ENCODE peak calls at places on chromosomes 3 and 15, in seven cellular contexts. A is RWPE1; M is lower lobe of right lung; S is fibroblast of mammary gland; R is CD4-positive, alpha-beta T cell; H is ovary; B is AG09309. G is an unnamed sample.

GRCh38 chr3:142849148-142849547 is 39.7 kb downstream of the PCOLCE2 start:
- DNase-seq in A (no peak), M (no peak), S (no peak), R (no peak), H (no peak), B (no peak), G (no peak)

GRCh38 chr3:15932348-15933300 is 134.8 kb upstream of the ANKRD28 start:
- DNase-seq in A (no peak), M (no peak), S (no peak), R (no peak), H (no peak), B (no peak), G (no peak)

GRCh38 chr3:126731044-126731443 is 27.0 kb downstream of the CHCHD6 start:
- DNase-seq in A (no peak), M (no peak), S (no peak), R (no peak), H (no peak), B (no peak), G (no peak)

GRCh38 chr3:17638351-17638750 is 104.1 kb downstream of the TBC1D5 start:
- DNase-seq in A (no peak), M (no peak), S (peak; percentile 62), R (no peak), H (no peak), B (no peak), G (no peak)

GRCh38 chr3:59727902-59728301 is 678.1 kb upstream of the CFAP20DC start:
- DNase-seq in A (no peak), M (no peak), S (no peak), R (no peak), H (no peak), B (no peak), G (no peak)

GRCh38 chr15:99438691-99439523 is 126.9 kb upstream of the MEF2A start:
- DNase-seq in A (no peak), M (no peak), S (no peak), R (no peak), H (peak; percentile 56), B (no peak), G (no peak)

GRCh38 chr3:72487946-72488735 is 360.1 kb downstream of the SHQ1 start:
- DNase-seq in A (no peak), M (no peak), S (peak; percentile 43), R (no peak), H (no peak), B (no peak), G (no peak)

GRCh38 chr3:175620532-175620931 is 761.4 kb downstream of the NAALADL2 start:
- DNase-seq in A (no peak), M (no peak), S (no peak), R (no peak), H (no peak), B (no peak), G (no peak)

GRCh38 chr3:194731496-194732073 is 45.9 kb downstream of the FAM43A start:
- DNase-seq in A (no peak), M (no peak), S (no peak), R (no peak), H (no peak), B (no peak), G (no peak)

GRCh38 chr3:39220551-39221530 is 28.4 kb upstream of the XIRP1 start:
- DNase-seq in A (no peak), M (no peak), S (no peak), R (no peak), H (no peak), B (no peak), G (no peak)

GRCh38 chr15:36571301-36571700 is 8.1 kb upstream of the CDIN1 start:
- DNase-seq in A (no peak), M (no peak), S (no peak), R (no peak), H (no peak), B (no peak), G (no peak)

GRCh38 chr3:140816372-140816771 is 125.3 kb upstream of the SLC25A36 start:
- DNase-seq in A (no peak), M (no peak), S (no peak), R (no peak), H (no peak), B (no peak), G (no peak)

GRCh38 chr3:170499562-170500156 is 81.0 kb downstream of the CLDN11 start:
- DNase-seq in A (peak; percentile 53), M (no peak), S (peak; percentile 85), R (no peak), H (peak; percentile 73), B (peak; percentile 62), G (no peak)

GRCh38 chr3:146521356-146521755 is 23.1 kb downstream of the PLSCR1 start:
- DNase-seq in A (no peak), M (no peak), S (no peak), R (no peak), H (no peak), B (no peak), G (no peak)

GRCh38 chr3:101216710-101217457 is 103.5 kb downstream of the IMPG2 start:
- DNase-seq in A (no peak), M (peak; percentile 44), S (peak; percentile 80), R (no peak), H (no peak), B (peak; percentile 32), G (no peak)

GRCh38 chr3:129005526-129006303 is 4.6 kb downstream of the EFCC1 start:
- DNase-seq in A (no peak), M (peak; percentile 58), S (no peak), R (no peak), H (peak; percentile 87), B (no peak), G (no peak)

GRCh38 chr15:38130739-38131498 is 121.7 kb upstream of the SPRED1 start:
- DNase-seq in A (peak; percentile 76), M (peak; percentile 79), S (peak; percentile 100), R (no peak), H (peak; percentile 85), B (peak; percentile 98), G (peak; percentile 78)

GRCh38 chr3:99808163-99808794 is 9.4 kb upstream of the CMSS1 start:
- DNase-seq in A (peak; percentile 43), M (no peak), S (peak; percentile 83), R (no peak), H (no peak), B (peak; percentile 60), G (no peak)

GRCh38 chr15:80701676-80702311 is 6.7 kb downstream of the ABHD17C start:
- DNase-seq in A (no peak), M (no peak), S (no peak), R (no peak), H (no peak), B (no peak), G (no peak)

GRCh38 chr3:55894605-55895004 is 407.5 kb upstream of the WNT5A start:
- DNase-seq in A (no peak), M (no peak), S (no peak), R (no peak), H (no peak), B (no peak), G (no peak)

GRCh38 chr3:55899887-55900286 is 412.8 kb upstream of the WNT5A start:
- DNase-seq in A (peak; percentile 4), M (no peak), S (no peak), R (no peak), H (no peak), B (no peak), G (no peak)

GRCh38 chr3:55896155-55896554 is 409.0 kb upstream of the WNT5A start:
- DNase-seq in A (no peak), M (no peak), S (no peak), R (no peak), H (no peak), B (no peak), G (no peak)

GRCh38 chr3:55893045-55893664 is 406.0 kb upstream of the WNT5A start:
- DNase-seq in A (no peak), M (no peak), S (no peak), R (no peak), H (no peak), B (no peak), G (no peak)

DNA sequence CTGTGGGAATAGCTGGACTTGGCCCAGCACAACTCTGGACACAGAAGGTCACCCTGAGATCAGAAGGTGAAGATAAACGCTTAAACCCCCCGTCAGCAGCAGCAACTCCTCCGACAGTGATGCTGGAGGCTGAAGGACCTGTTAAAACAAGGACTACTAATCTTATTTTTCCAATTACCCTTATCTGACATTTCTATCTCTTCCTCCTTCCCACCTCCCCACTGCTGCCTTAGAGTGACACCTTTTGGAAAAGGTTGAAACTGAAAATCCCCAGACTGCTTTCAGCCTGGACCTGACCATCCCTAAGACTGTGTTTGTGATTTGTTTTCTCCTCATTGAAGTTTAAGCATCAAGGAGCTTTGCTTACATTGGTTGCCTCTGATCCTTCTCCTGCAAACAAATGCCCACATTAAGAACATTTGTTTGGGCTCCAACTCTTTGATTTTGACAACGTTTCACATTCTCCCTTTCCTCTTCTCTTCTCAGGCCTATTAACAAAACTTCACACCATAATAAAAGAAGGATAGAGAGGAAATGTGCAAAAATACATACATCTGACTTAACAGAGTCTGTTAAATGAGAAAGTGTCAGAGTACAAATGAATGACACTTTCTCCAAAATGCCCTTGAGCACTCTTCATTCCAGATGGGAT is 410.6 kb upstream of the WNT5A start:
- DNase-seq in A (peak; percentile 32), M (no peak), S (peak; percentile 2), R (no peak), H (no peak), B (no peak), G (no peak)
- TF ChIP-seq CTCF in A (peak; percentile 45), M (peak; percentile 37), S (peak; percentile 6), R (no peak), H (no peak), B (peak; percentile 47), G (no peak)

GRCh38 chr3:186487819-186488218 is 56.4 kb downstream of the CRYGS start:
- DNase-seq in A (no peak), M (no peak), S (peak; percentile 42), R (no peak), H (no peak), B (no peak), G (no peak)
- TF ChIP-seq CTCF in A (no peak), M (no peak), S (peak; percentile 19), R (no peak), H (no peak), B (no peak), G (no peak)

GRCh38 chr3:160643994-160644393 is 33.0 kb upstream of the ARL14 start:
- DNase-seq in A (no peak), M (no peak), S (no peak), R (no peak), H (no peak), B (no peak), G (no peak)
- TF ChIP-seq CTCF in A (no peak), M (no peak), S (no peak), R (no peak), H (no peak), B (no peak), G (no peak)

DNA sequence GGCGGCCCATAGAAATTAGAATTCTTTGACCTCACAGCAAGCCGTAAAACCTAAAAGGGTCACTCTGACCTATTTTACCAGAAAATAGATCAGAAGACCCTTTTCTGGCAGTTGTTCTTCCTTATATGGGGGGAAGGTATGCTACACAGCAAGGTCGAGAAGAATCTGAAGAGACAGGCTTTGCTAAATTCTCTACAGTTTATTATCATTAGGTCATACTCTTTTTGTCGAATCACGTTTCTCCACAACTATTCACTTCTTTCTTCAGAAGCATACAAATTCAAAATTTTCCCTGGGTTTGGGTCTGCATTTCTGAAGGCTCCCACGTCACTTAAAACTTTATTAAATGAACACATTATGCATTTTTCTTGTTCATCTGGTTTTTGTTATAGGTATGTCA is 229.5 kb upstream of the GRM7 start:
- DNase-seq in A (no peak), M (no peak), S (no peak), R (no peak), H (no peak), B (no peak), G (no peak)
- TF ChIP-seq CTCF in A (no peak), M (no peak), S (no peak), R (no peak), H (no peak), B (no peak), G (no peak)